ENCODE peak calls at places on chromosome 14, in five cellular contexts. C, K, U, H and B are unnamed samples.
A peak's percentile ranks its signal among the peaks of the same experiment; 100 is the strongest.

GRCh38 chr14:86168376-86168775 is 638.4 kb downstream of the FLRT2 start:
- DNase-seq in H (no peak), C (no peak), K (no peak), U (no peak), B (no peak)

GRCh38 chr14:51449666-51450061 is 202.0 kb upstream of the FRMD6 start:
- DNase-seq in H (no peak), C (no peak), U (no peak), K (no peak), B (no peak)

GRCh38 chr14:53946404-53947400 is 9.9 kb downstream of the BMP4 start:
- DNase-seq in K (no peak), U (no peak), C (no peak), H (no peak), B (no peak)

GRCh38 chr14:94000986-94001385 is 3.9 kb downstream of the CCDC197 start:
- DNase-seq in U (no peak), H (no peak), C (no peak), K (no peak), B (no peak)

GRCh38 chr14:53356361-53357150 is 203.4 kb upstream of the DDHD1 start:
- DNase-seq in H (no peak), C (no peak), U (no peak), K (no peak), B (no peak)

GRCh38 chr14:90061849-90062794 is at the start of gene KCNK13:
- DNase-seq in H (no peak), U (no peak), C (no peak), K (no peak), B (no peak)

GRCh38 chr14:74495356-74495755 is 1.8 kb downstream of the ISCA2 start:
- DNase-seq in U (no peak), K (no peak), C (no peak), H (no peak), B (no peak)

GRCh38 chr14:92511472-92512247 is 1.9 kb upstream of the RIN3 start:
- DNase-seq in C (peak; percentile 98), K (peak; percentile 86), U (no peak), H (no peak), B (peak; percentile 50)

GRCh38 chr14:67831122-67831521 is 11.5 kb downstream of the RAD51B start:
- DNase-seq in K (no peak), C (no peak), H (no peak), U (no peak), B (no peak)

GRCh38 chr14:75711796-75712211 is 50.8 kb downstream of the TTLL5 start:
- DNase-seq in C (peak; percentile 87), H (no peak), U (no peak), K (peak; percentile 63), B (peak; percentile 88)

GRCh38 chr14:70073924-70074566 is 114.7 kb downstream of the SLC8A3 start:
- DNase-seq in K (peak; percentile 70), U (peak; percentile 2), C (peak; percentile 54), H (no peak), B (peak; percentile 59)

GRCh38 chr14:93073833-93074769 is 41.6 kb downstream of the ITPK1 start:
- DNase-seq in K (no peak), H (no peak), U (no peak), C (peak; percentile 54), B (no peak)

GRCh38 chr14:101875726-101876268 is 88.6 kb upstream of the DYNC1H1 start:
- DNase-seq in C (no peak), H (no peak), K (no peak), U (no peak), B (no peak)

GRCh38 chr14:23057757-23058653 is 685 bp upstream of the CDH24 start:
- DNase-seq in C (peak; percentile 70), H (peak; percentile 89), K (peak; percentile 89), U (peak; percentile 86), B (peak; percentile 86)

GRCh38 chr14:105086833-105087307 is 21.6 kb upstream of the GPR132 start:
- DNase-seq in U (peak; percentile 74), K (peak; percentile 72), C (peak; percentile 73), H (peak; percentile 86), B (peak; percentile 73)

GRCh38 chr14:61563162-61563511 is 132.2 kb upstream of the HIF1A start:
- DNase-seq in H (no peak), U (no peak), C (no peak), K (no peak), B (no peak)

GRCh38 chr14:69314327-69314726 is 54.4 kb downstream of the GALNT16 start:
- DNase-seq in K (no peak), C (no peak), H (no peak), U (no peak), B (no peak)

GRCh38 chr14:71250347-71250746 is 343.1 kb downstream of the PCNX1 start:
- DNase-seq in U (no peak), C (no peak), K (no peak), H (no peak), B (no peak)

GRCh38 chr14:65278589-65278988 is 133.9 kb upstream of the FUT8 start:
- DNase-seq in C (no peak), K (no peak), U (no peak), H (no peak), B (no peak)

GRCh38 chr14:90781344-90781761 is 34.9 kb downstream of the TTC7B start:
- DNase-seq in U (no peak), C (peak; percentile 80), H (no peak), K (no peak), B (no peak)

GRCh38 chr14:102518063-102518648 is 8.6 kb upstream of the ANKRD9 start:
- DNase-seq in U (no peak), C (no peak), K (no peak), H (no peak), B (no peak)

GRCh38 chr14:100448376-100448775 is 125.2 kb downstream of the SLC25A47 start:
- DNase-seq in U (no peak), H (no peak), K (no peak), C (no peak), B (no peak)

GRCh38 chr14:101110729-101111619 is 207.5 kb upstream of the RTL1 start:
- DNase-seq in K (no peak), H (no peak), U (no peak), C (no peak), B (no peak)

GRCh38 chr14:32697114-32697513 is 241.6 kb upstream of the NPAS3 start:
- DNase-seq in K (no peak), C (no peak), H (no peak), U (no peak), B (no peak)